ENCODE peak calls at places on chromosome 9, in four cellular contexts. E is transverse colon; F is CD4-positive, CD25-positive, alpha-beta regulatory T cell; O is astrocyte. D is an unnamed sample. For H3K36me3, the result is how much of the 10 kb centered on the place peaks cover.

GRCh38 chr9:99026271-99026955 is 78.5 kb upstream of the TGFBR1 start:
- DNase-seq in E (no peak), F (peak), O (no peak), D (no peak)

GRCh38 chr9:136539427-136540412 is 6.1 kb downstream of the NOTCH1 start:
- DNase-seq in E (peak), F (peak), O (peak), D (peak)

GRCh38 chr9:91776409-91777365 is 173.3 kb downstream of the ROR2 start:
- DNase-seq in E (no peak), F (no peak), O (peak), D (no peak)

GRCh38 chr9:81622471-81623245 is 66.7 kb downstream of the TLE1 start:
- DNase-seq in E (no peak), F (no peak), O (no peak), D (no peak)

GRCh38 chr9:124267271-124267807 is 9.6 kb downstream of the NEK6 start:
- DNase-seq in E (peak), F (no peak), O (peak), D (peak)

GRCh38 chr9:110936719-110937452 is 101.4 kb downstream of the LPAR1 start:
- DNase-seq in E (no peak), F (no peak), O (peak), D (no peak)

GRCh38 chr9:27368317-27368985 is 71.5 kb upstream of the EQTN start:
- DNase-seq in E (no peak), F (no peak), O (no peak), D (no peak)

GRCh38 chr9:106655966-106656365 is 207.0 kb upstream of the ZNF462 start:
- DNase-seq in E (no peak), F (no peak), O (no peak), D (no peak)

GRCh38 chr9:4706971-4707622 is 27.7 kb downstream of the CDC37L1 start:
- DNase-seq in E (no peak), F (peak), O (no peak), D (no peak)
- H3K36me3 ChIP-seq in E (under half), F (under half), O (under half), D (half or more)

GRCh38 chr9:133814586-133815090 is 76.5 kb upstream of the SARDH start:
- DNase-seq in E (no peak), F (no peak), O (no peak), D (no peak)
- H3K36me3 ChIP-seq in E (under half), F (under half), O (under half), D (under half)

GRCh38 chr9:85466834-85467233 is 274.9 kb downstream of the AGTPBP1 start:
- DNase-seq in E (no peak), F (no peak), O (no peak), D (no peak)

GRCh38 chr9:85469041-85469440 is 272.7 kb downstream of the AGTPBP1 start:
- DNase-seq in E (no peak), F (no peak), O (no peak), D (no peak)

GRCh38 chr9:85471791-85472190 is 270.0 kb downstream of the AGTPBP1 start:
- DNase-seq in E (no peak), F (no peak), O (no peak), D (no peak)
- H3K36me3 ChIP-seq in E (under half), F (under half), O (under half), D (under half)

GRCh38 chr9:134245179-134245578 is 80.8 kb upstream of the RNU6ATAC start:
- DNase-seq in E (no peak), F (no peak), O (no peak), D (peak)
- H3K36me3 ChIP-seq in E (under half), F (under half), O (under half), D (under half)

DNA sequence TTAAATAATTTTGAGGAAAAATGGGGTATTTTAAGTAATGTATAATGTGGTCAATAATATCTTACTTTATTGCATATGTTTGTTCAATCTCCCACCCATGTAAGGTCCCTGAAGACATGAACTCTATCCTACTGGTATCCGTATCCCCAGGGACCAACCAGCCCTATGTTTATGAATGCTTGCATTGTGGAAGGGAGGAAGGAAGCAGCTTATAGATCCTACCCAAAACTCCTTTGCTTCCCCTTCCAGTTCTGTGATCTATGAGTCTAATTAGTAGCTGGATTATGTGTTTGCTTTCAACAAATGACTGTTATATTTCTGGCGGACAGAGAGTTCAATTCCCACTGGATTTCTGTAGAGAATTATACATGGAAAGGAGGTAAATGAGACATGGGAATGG is 45.6 kb downstream of the CNTRL start:
- DNase-seq in E (no peak), F (no peak), O (no peak), D (no peak)
- H3K36me3 ChIP-seq in E (under half), F (under half), O (under half), D (half or more)